ENCODE peak calls at places on chromosome 4, in seven cellular contexts. P is C1 segment of cervical spinal cord; Y is memory B cell; T is stimulated activated CD4-positive, alpha-beta T cell treated with anti-CD3 and anti-CD28 coated beads, Interleukin-15, amount 100 ng/mL, for 1 hour; I is ureter; D is activated T-helper 1 cell treated with anti-CD3 and anti-CD28 coated beads, Interleukin-12 subunit alpha, Interleukin-12 subunit beta, Interleukin-2, Interleukin-4 antibody, amounts not matched to agents 30 ng/mL and 10 ng/mL and 1 ng/mL, durations not matched to agents 14 hours and 24 hours and 36 hours; X is SK-N-SH. G is an unnamed sample.
A peak's percentile ranks its signal among the peaks of the same experiment; 100 is the strongest.

GRCh38 chr4:73589261-73589847 is 30.9 kb downstream of the RASSF6 start:
- DNase-seq in P (no peak), Y (no peak), T (no peak), I (no peak), D (no peak), X (no peak), G (no peak)

GRCh38 chr4:149823770-149824221 is 8.2 kb upstream of the IQCM start:
- DNase-seq in P (no peak), Y (no peak), T (no peak), I (no peak), D (no peak), X (no peak), G (no peak)

GRCh38 chr4:140256335-140256734 is 102.4 kb upstream of the MAML3 start:
- DNase-seq in P (no peak), Y (no peak), T (no peak), I (no peak), D (no peak), X (no peak), G (no peak)

GRCh38 chr4:100177855-100178254 is 12.4 kb downstream of the DDIT4L start:
- DNase-seq in P (no peak), Y (no peak), T (no peak), I (no peak), D (no peak), X (no peak), G (no peak)

GRCh38 chr4:107935246-107935645 is 3.9 kb downstream of the CYP2U1 start:
- DNase-seq in P (no peak), Y (no peak), T (no peak), I (no peak), D (no peak), X (no peak), G (no peak)

GRCh38 chr4:95158626-95159025 is 390.1 kb downstream of the UNC5C start:
- DNase-seq in P (no peak), Y (no peak), T (no peak), I (no peak), D (no peak), X (no peak), G (no peak)

GRCh38 chr4:86895692-86896488 is 3.7 kb upstream of the C4orf36 start:
- DNase-seq in P (no peak), Y (no peak), T (no peak), I (no peak), D (peak; percentile 4), X (peak; percentile 58), G (no peak)

GRCh38 chr4:145507636-145508035 is 26.0 kb downstream of the SMAD1 start:
- DNase-seq in P (no peak), Y (no peak), T (no peak), I (no peak), D (no peak), X (no peak), G (no peak)

GRCh38 chr4:140188975-140189374 is 35.0 kb upstream of the MAML3 start:
- DNase-seq in P (no peak), Y (no peak), T (no peak), I (peak; percentile 49), D (no peak), X (no peak), G (no peak)

GRCh38 chr4:123481034-123481433 is 84.4 kb downstream of the SPRY1 start:
- DNase-seq in P (no peak), Y (no peak), T (no peak), I (no peak), D (no peak), X (no peak), G (no peak)

GRCh38 chr4:27638163-27638915 is 777.7 kb downstream of the STIM2 start:
- DNase-seq in P (no peak), Y (no peak), T (no peak), I (no peak), D (no peak), X (no peak), G (no peak)

GRCh38 chr4:12359420-12359819 is 930.7 kb upstream of the HS3ST1 start:
- DNase-seq in P (no peak), Y (no peak), T (no peak), I (no peak), D (no peak), X (no peak), G (no peak)

GRCh38 chr4:61783050-61783449 is 582.9 kb downstream of the ADGRL3 start:
- DNase-seq in P (no peak), Y (no peak), T (no peak), I (no peak), D (no peak), X (no peak), G (no peak)

GRCh38 chr4:17055788-17056187 is 157.3 kb upstream of the LDB2 start:
- DNase-seq in P (no peak), Y (no peak), T (no peak), I (no peak), D (no peak), X (no peak), G (no peak)

GRCh38 chr4:168978001-168978700 is 31.9 kb downstream of the CBR4 start:
- DNase-seq in P (no peak), Y (no peak), T (no peak), I (no peak), D (no peak), X (no peak), G (no peak)

GRCh38 chr4:1032861-1033260 is 21.4 kb downstream of the FGFRL1 start:
- DNase-seq in P (no peak), Y (no peak), T (no peak), I (no peak), D (no peak), X (no peak), G (no peak)

GRCh38 chr4:156779774-156780173 is 191.8 kb downstream of the PDGFC start:
- DNase-seq in P (no peak), Y (no peak), T (no peak), I (no peak), D (no peak), X (no peak), G (no peak)

GRCh38 chr4:4852591-4853362 is 6.7 kb upstream of the MSX1 start:
- DNase-seq in P (no peak), Y (no peak), T (no peak), I (no peak), D (no peak), X (peak; percentile 79), G (no peak)

GRCh38 chr4:102641796-102642195 is 119.0 kb downstream of the MANBA start:
- DNase-seq in P (no peak), Y (no peak), T (no peak), I (no peak), D (no peak), X (no peak), G (no peak)

GRCh38 chr4:179447308-179447707 is 2005.1 kb upstream of the AGA start:
- DNase-seq in P (no peak), Y (no peak), T (no peak), I (no peak), D (no peak), X (no peak), G (no peak)

GRCh38 chr4:114146947-114147618 is 167.6 kb upstream of the ARSJ start:
- DNase-seq in P (no peak), Y (no peak), T (no peak), I (no peak), D (no peak), X (no peak), G (no peak)

GRCh38 chr4:2934077-2934812 is 29.0 kb downstream of the NOP14 start:
- DNase-seq in P (no peak), Y (peak; percentile 63), T (no peak), I (peak; percentile 75), D (no peak), X (no peak), G (peak; percentile 52)

G was measured in activated B cell treated with CpG ODN at 0.5 μM for 24 hours.